ENCODE peak calls at places on chromosomes 6 and 20, in six cellular contexts. C, V, L, F, G and B are unnamed samples.

GRCh38 chr6:117810269-117810668 is 96.8 kb upstream of the SLC35F1 start:
- DNase-seq in C (no peak), V (no peak), L (no peak), F (no peak), G (no peak), B (peak; percentile 59)

GRCh38 chr20:63691711-63692435 is 4.6 kb upstream of the TNFRSF6B start:
- DNase-seq in C (no peak), V (no peak), L (no peak), F (no peak), G (no peak), B (no peak)

GRCh38 chr6:4797590-4797989 is 21.4 kb downstream of the CDYL start:
- DNase-seq in C (no peak), V (no peak), L (no peak), F (no peak), G (no peak), B (no peak)

GRCh38 chr6:160348209-160348551 is at the start of gene SLC22A3:
- DNase-seq in C (no peak), V (no peak), L (peak; percentile 56), F (peak; percentile 78), G (no peak), B (no peak)

GRCh38 chr6:38720295-38720694 is 5.2 kb downstream of the DNAH8 start:
- DNase-seq in C (no peak), V (no peak), L (peak; percentile 74), F (no peak), G (no peak), B (peak; percentile 55)

GRCh38 chr20:49186535-49187329 is 1.4 kb downstream of the STAU1 start:
- DNase-seq in C (peak; percentile 52), V (peak; percentile 77), L (peak; percentile 35), F (peak; percentile 81), G (peak; percentile 75), B (peak; percentile 29)

GRCh38 chr20:62742550-62742949 is 33.9 kb downstream of the NTSR1 start:
- DNase-seq in C (no peak), V (peak; percentile 7), L (no peak), F (no peak), G (no peak), B (no peak)

GRCh38 chr20:2578430-2579192 is 42.2 kb downstream of the TMC2 start:
- DNase-seq in C (no peak), V (no peak), L (no peak), F (peak; percentile 31), G (no peak), B (no peak)

GRCh38 chr6:34484899-34485298 is 19.0 kb downstream of the PACSIN1 start:
- DNase-seq in C (no peak), V (peak; percentile 87), L (no peak), F (peak; percentile 18), G (no peak), B (no peak)

GRCh38 chr6:41555326-41556300 is 9.4 kb downstream of the FOXP4 start:
- DNase-seq in C (no peak), V (no peak), L (peak; percentile 76), F (no peak), G (no peak), B (no peak)

GRCh38 chr6:108720798-108721197 is 127.4 kb upstream of the ARMC2 start:
- DNase-seq in C (no peak), V (no peak), L (no peak), F (no peak), G (peak; percentile 2), B (no peak)

GRCh38 chr20:32052792-32053362 is 835 bp downstream of the HCK start:
- DNase-seq in C (no peak), V (no peak), L (peak; percentile 88), F (no peak), G (peak; percentile 75), B (no peak)

GRCh38 chr6:55617272-55617671 is 38.3 kb upstream of the HMGCLL1 start:
- DNase-seq in C (peak; percentile 42), V (no peak), L (peak; percentile 72), F (peak; percentile 57), G (no peak), B (peak; percentile 53)

GRCh38 chr6:157466340-157466643 is 85.3 kb downstream of the ZDHHC14 start:
- DNase-seq in C (no peak), V (no peak), L (no peak), F (no peak), G (no peak), B (no peak)

GRCh38 chr20:19950042-19950441 is 67.1 kb upstream of the NAA20 start:
- DNase-seq in C (no peak), V (no peak), L (no peak), F (no peak), G (no peak), B (no peak)

GRCh38 chr20:22590662-22591061 is 6.3 kb upstream of the FOXA2 start:
- DNase-seq in C (no peak), V (no peak), L (peak; percentile 79), F (no peak), G (no peak), B (no peak)

DNA sequence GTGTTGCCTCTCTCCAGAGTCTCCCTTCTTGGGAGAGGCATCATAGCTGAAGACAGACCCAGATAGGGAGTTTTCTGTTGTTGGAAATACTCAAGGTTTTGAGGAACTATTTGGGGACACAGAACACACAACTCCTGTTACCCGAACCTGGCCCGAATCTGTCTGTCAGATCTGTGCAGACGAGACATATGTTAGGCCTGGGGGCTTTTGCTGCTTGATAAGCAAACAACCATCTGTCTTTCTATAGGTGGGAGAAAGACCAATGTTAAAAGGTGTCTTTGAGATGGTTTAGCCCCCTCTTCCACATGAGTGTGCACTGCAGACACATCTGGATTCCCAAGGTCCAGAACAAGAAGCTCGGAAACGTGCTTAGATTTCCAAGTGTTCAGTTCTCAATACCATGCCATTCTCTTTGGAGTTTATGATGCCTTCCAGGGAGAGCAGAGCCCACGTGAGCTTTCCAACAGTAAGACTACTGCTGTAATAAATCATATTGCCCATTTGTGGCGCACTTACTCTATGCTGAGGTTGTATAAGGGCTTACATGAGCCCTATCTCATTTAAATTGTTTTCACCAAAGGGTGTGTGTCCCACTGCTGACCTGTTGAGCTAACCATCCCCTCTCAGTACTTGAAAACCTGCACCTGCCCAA is 3.8 kb upstream of the STX16 start:
- DNase-seq in C (no peak), V (no peak), L (no peak), F (no peak), G (no peak), B (no peak)
- H3K27ac ChIP-seq in C (no peak overlapping the region), V (no peak overlapping the region), L (no peak overlapping the region), F (no peak overlapping the region), G (peak overlapping the region; percentile 85), B (no peak overlapping the region)

DNA sequence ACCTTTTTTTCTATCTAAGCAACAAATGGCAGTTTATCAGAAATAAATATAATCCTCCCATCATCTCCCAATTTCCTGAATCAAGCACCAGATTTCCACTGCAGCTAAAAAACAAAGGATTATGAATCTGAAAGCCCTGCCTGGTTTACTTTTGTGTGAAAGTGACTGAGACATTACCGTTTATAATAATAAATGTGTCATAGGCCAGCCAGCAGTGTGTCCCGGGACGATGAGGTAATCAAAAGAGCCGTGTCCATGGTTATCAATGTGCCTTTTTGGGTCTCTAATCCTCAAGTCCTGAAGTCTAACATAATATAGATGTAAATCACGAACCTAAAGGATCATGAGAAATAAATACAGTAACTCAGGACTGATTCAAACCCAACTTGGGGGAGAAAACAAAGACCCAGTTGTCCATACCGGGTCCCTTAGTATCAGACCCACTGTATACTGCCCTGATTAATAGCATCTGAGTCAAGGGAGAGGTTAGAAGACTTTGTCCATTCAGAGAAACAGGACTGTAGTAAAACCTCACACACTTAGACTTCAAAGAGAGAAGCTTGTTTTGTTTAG is 149.1 kb downstream of the SASH1 start:
- DNase-seq in C (peak; percentile 62), V (no peak), L (no peak), F (no peak), G (no peak), B (no peak)
- H3K4me3 ChIP-seq in C (no peak overlapping the region), V (no peak overlapping the region), L (no peak overlapping the region), F (no peak overlapping the region), G (no peak overlapping the region), B (no peak overlapping the region)

DNA sequence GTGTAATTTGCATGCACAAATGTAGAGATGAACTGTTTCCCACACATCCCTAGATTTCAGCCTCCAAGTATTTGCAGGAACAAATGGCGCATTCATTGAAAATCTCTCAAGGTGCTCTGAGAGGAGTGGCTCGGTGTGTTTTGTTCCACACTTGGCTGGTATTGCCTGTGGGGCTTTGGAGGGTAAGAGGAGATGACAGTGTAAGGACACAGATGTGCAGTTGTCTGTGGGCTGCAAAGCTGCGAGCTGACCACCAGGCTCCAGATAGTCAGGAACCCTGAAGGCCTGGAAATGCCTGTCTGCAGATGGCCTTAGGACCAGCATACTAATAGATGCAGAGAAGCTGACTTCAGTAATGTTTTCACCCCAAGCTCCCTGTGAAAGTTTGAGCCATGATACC is 57.7 kb upstream of the PBOV1 start:
- DNase-seq in C (no peak), V (no peak), L (peak; percentile 49), F (no peak), G (no peak), B (no peak)
- TF ChIP-seq CTCF in C (peak; percentile 29), V (no peak), L (no peak), F (no peak), G (no peak), B (no peak)

GRCh38 chr6:16258709-16259075 is 20.3 kb downstream of the GMPR start:
- DNase-seq in C (no peak), V (no peak), L (no peak), F (no peak), G (no peak), B (no peak)
- H3K27ac ChIP-seq in C (no peak overlapping the region), V (no peak overlapping the region), L (no peak overlapping the region), F (no peak overlapping the region), G (peak overlapping the region; percentile 55), B (no peak overlapping the region)

GRCh38 chr6:151806757-151807512 is 547 bp upstream of the ESR1 start:
- DNase-seq in C (peak; percentile 51), V (no peak), L (peak; percentile 16), F (peak; percentile 5), G (no peak), B (peak; percentile 24)
- H3K4me3 ChIP-seq in C (peak overlapping the region; percentile 36), V (no peak overlapping the region), L (peak overlapping the region; percentile 76), F (no peak overlapping the region), G (peak overlapping the region; percentile 75), B (peak overlapping the region; percentile 49)